ENCODE peak calls at places on chromosomes 7 and 10, in eight cellular contexts. Y, Z, Q, W, S, H, F and T are unnamed samples.

GRCh38 chr7:83365746-83366145 is 203.1 kb upstream of the PCLO start:
- DNase-seq in Y (no peak), Z (no peak), Q (no peak), W (no peak), S (no peak), H (no peak), F (no peak), T (no peak)

GRCh38 chr7:158527038-158527437 is 60.6 kb downstream of the PTPRN2 start:
- DNase-seq in Y (no peak), Z (no peak), Q (no peak), W (no peak), S (no peak), H (no peak), F (no peak), T (no peak)

GRCh38 chr10:69640196-69640980 is 10.3 kb downstream of the FAM241B start:
- DNase-seq in Y (no peak), Z (no peak), Q (peak; percentile 12), W (peak; percentile 23), S (no peak), H (no peak), F (no peak), T (no peak)

GRCh38 chr10:15627617-15628196 is 92.0 kb downstream of the ITGA8 start:
- DNase-seq in Y (no peak), Z (no peak), Q (peak; percentile 44), W (no peak), S (no peak), H (no peak), F (no peak), T (no peak)

GRCh38 chr7:153887756-153888591 is 164.2 kb upstream of the DPP6 start:
- DNase-seq in Y (no peak), Z (no peak), Q (no peak), W (no peak), S (no peak), H (no peak), F (no peak), T (no peak)

GRCh38 chr10:104066945-104067344 is 18.7 kb downstream of the COL17A1 start:
- DNase-seq in Y (no peak), Z (no peak), Q (no peak), W (no peak), S (no peak), H (no peak), F (no peak), T (no peak)

GRCh38 chr10:13993634-13994033 is 337.1 kb downstream of the FRMD4A start:
- DNase-seq in Y (no peak), Z (no peak), Q (no peak), W (no peak), S (no peak), H (no peak), F (no peak), T (no peak)

GRCh38 chr7:155743197-155743596 is 69.1 kb downstream of the SHH start:
- DNase-seq in Y (no peak), Z (no peak), Q (no peak), W (no peak), S (no peak), H (no peak), F (no peak), T (no peak)

GRCh38 chr7:25263292-25263691 is 35.0 kb upstream of the NPVF start:
- DNase-seq in Y (no peak), Z (no peak), Q (no peak), W (no peak), S (no peak), H (no peak), F (no peak), T (no peak)

GRCh38 chr7:75924251-75924650 is 9.3 kb downstream of the POR start:
- DNase-seq in Y (no peak), Z (no peak), Q (no peak), W (no peak), S (no peak), H (no peak), F (no peak), T (no peak)

GRCh38 chr10:42781893-42782445 is 626 bp upstream of the BMS1 start:
- DNase-seq in Y (no peak), Z (no peak), Q (no peak), W (peak; percentile 51), S (no peak), H (peak; percentile 20), F (peak; percentile 57), T (no peak)

GRCh38 chr7:38223311-38223710 is 45.3 kb downstream of the STARD3NL start:
- DNase-seq in Y (no peak), Z (no peak), Q (no peak), W (no peak), S (no peak), H (no peak), F (no peak), T (no peak)

GRCh38 chr10:107341281-107341680 is 176.8 kb upstream of the SORCS1 start:
- DNase-seq in Y (no peak), Z (no peak), Q (no peak), W (no peak), S (no peak), H (no peak), F (no peak), T (no peak)

GRCh38 chr7:46745700-46746090 is 824.6 kb upstream of the IGFBP3 start:
- DNase-seq in Y (no peak), Z (no peak), Q (no peak), W (no peak), S (no peak), H (no peak), F (no peak), T (no peak)

GRCh38 chr7:103140684-103141083 is 8.2 kb downstream of the NAPEPLD start:
- DNase-seq in Y (no peak), Z (no peak), Q (no peak), W (no peak), S (no peak), H (no peak), F (no peak), T (no peak)

GRCh38 chr10:124325998-124326636 is 92.6 kb downstream of the OAT start:
- DNase-seq in Y (peak; percentile 9), Z (no peak), Q (no peak), W (peak; percentile 15), S (no peak), H (no peak), F (no peak), T (no peak)

GRCh38 chr7:55052081-55052480 is 33.3 kb downstream of the EGFR start:
- DNase-seq in Y (no peak), Z (no peak), Q (no peak), W (no peak), S (no peak), H (no peak), F (no peak), T (no peak)

GRCh38 chr10:116702165-116702564 is 40.2 kb downstream of the HSPA12A start:
- DNase-seq in Y (no peak), Z (no peak), Q (no peak), W (no peak), S (no peak), H (no peak), F (no peak), T (no peak)

GRCh38 chr10:14693891-14694290 is 80.8 kb downstream of the FAM107B start:
- DNase-seq in Y (no peak), Z (no peak), Q (no peak), W (no peak), S (no peak), H (no peak), F (no peak), T (no peak)

GRCh38 chr10:62332406-62332805 is 41.8 kb upstream of the ZNF365 start:
- DNase-seq in Y (no peak), Z (no peak), Q (no peak), W (no peak), S (no peak), H (no peak), F (no peak), T (no peak)

GRCh38 chr10:62333988-62334682 is 40.0 kb upstream of the ZNF365 start:
- DNase-seq in Y (no peak), Z (no peak), Q (no peak), W (no peak), S (no peak), H (no peak), F (no peak), T (no peak)

GRCh38 chr10:62333135-62333889 is 40.9 kb upstream of the ZNF365 start:
- DNase-seq in Y (no peak), Z (no peak), Q (no peak), W (no peak), S (no peak), H (no peak), F (no peak), T (no peak)

GRCh38 chr10:62335326-62335725 is 38.8 kb upstream of the ZNF365 start:
- DNase-seq in Y (no peak), Z (no peak), Q (no peak), W (no peak), S (no peak), H (no peak), F (no peak), T (no peak)

GRCh38 chr10:62336404-62336803 is 37.8 kb upstream of the ZNF365 start:
- DNase-seq in Y (no peak), Z (no peak), Q (no peak), W (no peak), S (no peak), H (no peak), F (no peak), T (no peak)
- TF ChIP-seq POLR2A in Y (no peak), Z (no peak), Q (no peak), W (no peak), S (no peak), H (no peak), F (no peak), T (no peak)

DNA sequence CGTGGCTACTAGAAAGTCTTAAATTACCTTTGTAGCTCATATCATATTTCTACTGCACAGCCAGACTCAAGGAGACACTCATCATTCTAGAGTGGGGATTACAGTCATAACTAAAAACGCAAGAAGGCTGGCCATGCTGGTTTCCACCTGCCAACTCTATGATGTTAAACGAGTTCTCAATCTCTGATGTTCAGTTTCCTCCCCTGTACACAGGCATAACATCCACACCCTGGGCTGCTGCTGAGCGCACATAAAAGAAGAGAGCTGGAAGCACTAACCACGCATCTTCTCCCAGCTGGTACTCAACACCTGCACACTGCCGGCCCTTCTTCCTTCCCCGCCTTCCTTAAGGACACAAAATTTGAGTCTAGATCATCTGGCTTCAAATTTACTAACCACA is 60.5 kb downstream of the SORBS1 start:
- DNase-seq in Y (no peak), Z (no peak), Q (no peak), W (no peak), S (no peak), H (no peak), F (no peak), T (no peak)
- H3K27ac ChIP-seq in Y (peak overlapping the region; percentile 88), Z (no peak overlapping the region), Q (no peak overlapping the region), W (peak overlapping the region; percentile 78), S (no peak overlapping the region), H (peak overlapping the region; percentile 60), F (no peak overlapping the region), T (peak overlapping the region; percentile 87)

DNA sequence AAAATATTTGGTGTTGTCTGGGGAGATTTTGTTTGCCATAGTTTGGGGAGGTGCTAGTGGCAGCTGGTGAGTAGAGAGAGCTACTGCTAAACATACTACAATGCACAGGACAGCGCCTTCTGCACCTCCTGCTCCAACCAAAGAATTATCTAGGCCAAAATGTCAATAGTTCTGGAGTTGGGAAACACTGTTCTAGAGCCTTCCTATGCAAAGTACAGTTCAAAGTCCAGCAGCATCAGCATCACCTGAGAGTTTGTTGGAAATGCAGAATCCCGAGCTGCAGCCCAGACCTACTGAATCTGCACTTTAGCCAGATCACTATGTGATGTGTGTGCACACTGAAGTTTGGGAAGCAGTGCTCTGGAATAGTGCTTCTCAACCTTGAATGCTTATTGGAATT is 290.7 kb downstream of the TCF7L2 start:
- DNase-seq in Y (no peak), Z (no peak), Q (no peak), W (no peak), S (no peak), H (no peak), F (no peak), T (no peak)
- TF ChIP-seq POLR2A in Y (no peak), Z (no peak), Q (no peak), W (no peak), S (no peak), H (no peak), F (no peak), T (no peak)

GRCh38 chr7:23106491-23106800 is 861 bp downstream of the KLHL7 start:
- DNase-seq in Y (peak; percentile 28), Z (no peak), Q (no peak), W (peak; percentile 48), S (no peak), H (no peak), F (no peak), T (no peak)
- H3K27ac ChIP-seq in Y (peak overlapping the region; percentile 89), Z (peak overlapping the region; percentile 91), Q (peak overlapping the region; percentile 84), W (no peak overlapping the region), S (peak overlapping the region; percentile 86), H (peak overlapping the region; percentile 90), F (peak overlapping the region; percentile 94), T (peak overlapping the region; percentile 95)